ENCODE peak calls at places on chromosomes 12 and 14, in four cellular contexts. K, F, C and O are unnamed samples.

GRCh38 chr12:69987453-69988102 is 162.6 kb downstream of the MYRFL start:
- DNase-seq in K (no peak), F (peak), C (no peak), O (no peak)

GRCh38 chr12:114342651-114343050 is 63.3 kb downstream of the TBX5 start:
- DNase-seq in K (no peak), F (no peak), C (no peak), O (no peak)

GRCh38 chr14:96625436-96625945 is 123.3 kb downstream of the PAPOLA start:
- DNase-seq in K (no peak), F (no peak), C (no peak), O (no peak)

GRCh38 chr14:89422181-89422951 is 5.3 kb upstream of the FOXN3 start:
- DNase-seq in K (no peak), F (no peak), C (no peak), O (no peak)

GRCh38 chr12:97960741-97961608 is 498.4 kb downstream of the RMST start:
- DNase-seq in K (no peak), F (peak), C (no peak), O (no peak)

GRCh38 chr14:74867673-74868072 is 8.3 kb downstream of the PROX2 start:
- DNase-seq in K (no peak), F (no peak), C (no peak), O (no peak)

GRCh38 chr14:30349515-30349914 is 209.4 kb upstream of the G2E3 start:
- DNase-seq in K (no peak), F (no peak), C (no peak), O (no peak)

GRCh38 chr14:101823511-101824120 is 62.1 kb downstream of the PPP2R5C start:
- DNase-seq in K (no peak), F (no peak), C (no peak), O (no peak)

GRCh38 chr12:45336331-45336730 is 120.4 kb downstream of the ANO6 start:
- DNase-seq in K (no peak), F (peak), C (no peak), O (no peak)

GRCh38 chr12:113119980-113120669 is 15.4 kb downstream of the RASAL1 start:
- DNase-seq in K (no peak), F (no peak), C (no peak), O (peak)

GRCh38 chr12:121992059-121992879 is 29.4 kb upstream of the BCL7A start:
- DNase-seq in K (no peak), F (peak), C (no peak), O (peak)

GRCh38 chr12:123151679-123152454 is 977 bp upstream of the PITPNM2 start:
- DNase-seq in K (no peak), F (no peak), C (no peak), O (no peak)

GRCh38 chr14:91078095-91078737 is 17.8 kb upstream of the RPS6KA5 start:
- DNase-seq in K (no peak), F (no peak), C (no peak), O (no peak)

GRCh38 chr12:55043542-55043941 is 23.8 kb downstream of the NEUROD4 start:
- DNase-seq in K (no peak), F (no peak), C (no peak), O (no peak)

GRCh38 chr14:103562135-103562384 is 397 bp downstream of the BAG5 start:
- DNase-seq in K (no peak), F (no peak), C (no peak), O (no peak)

GRCh38 chr14:105255021-105255507 is 6.7 kb downstream of the BTBD6 start:
- DNase-seq in K (no peak), F (no peak), C (no peak), O (no peak)

GRCh38 chr12:5984873-5985272 is 39.8 kb upstream of the ANO2 start:
- DNase-seq in K (no peak), F (no peak), C (no peak), O (no peak)

GRCh38 chr12:79121486-79121885 is 256.9 kb downstream of the SYT1 start:
- DNase-seq in K (no peak), F (peak), C (no peak), O (no peak)

GRCh38 chr14:23097786-23098185 is 2.5 kb downstream of the C14orf119 start:
- DNase-seq in K (no peak), F (no peak), C (no peak), O (no peak)

GRCh38 chr14:70213721-70214282 is 25.1 kb upstream of the SLC8A3 start:
- DNase-seq in K (no peak), F (no peak), C (no peak), O (no peak)

GRCh38 chr12:100843061-100843460 is 48.5 kb downstream of the ANO4 start:
- DNase-seq in K (no peak), F (no peak), C (no peak), O (no peak)

GRCh38 chr14:21302013-21302857 is 22.4 kb downstream of the RPGRIP1 start:
- DNase-seq in K (no peak), F (no peak), C (no peak), O (no peak)

GRCh38 chr14:92712654-92713051 is 35.8 kb downstream of the LGMN start:
- DNase-seq in K (no peak), F (no peak), C (no peak), O (no peak)

GRCh38 chr12:89080797-89081470 is 271.4 kb downstream of the DUSP6 start:
- DNase-seq in K (no peak), F (peak), C (no peak), O (no peak)

GRCh38 chr12:124694846-124695497 is 127.6 kb upstream of the NCOR2 start:
- DNase-seq in K (no peak), F (peak), C (no peak), O (no peak)

GRCh38 chr12:26119391-26119981 is 5.4 kb downstream of the BHLHE41 start:
- DNase-seq in K (no peak), F (peak), C (no peak), O (no peak)

GRCh38 chr12:84772281-84772680 is 140.3 kb downstream of the SLC6A15 start:
- DNase-seq in K (no peak), F (no peak), C (no peak), O (no peak)

GRCh38 chr14:53501361-53502320 is 348.5 kb upstream of the DDHD1 start:
- DNase-seq in K (no peak), F (peak), C (no peak), O (no peak)

GRCh38 chr12:75479963-75480461 is 543 bp upstream of the GLIPR1 start:
- DNase-seq in K (no peak), F (peak), C (no peak), O (no peak)

GRCh38 chr12:52789637-52790426 is 6.1 kb downstream of the KRT3 start:
- DNase-seq in K (no peak), F (no peak), C (no peak), O (no peak)

GRCh38 chr12:75820848-75821578 is 210.6 kb downstream of the PHLDA1 start:
- DNase-seq in K (no peak), F (peak), C (no peak), O (no peak)

GRCh38 chr14:61438860-61439765 is 117.7 kb downstream of the PRKCH start:
- DNase-seq in K (no peak), F (peak), C (no peak), O (no peak)

GRCh38 chr12:70366581-70367267 is 634 bp downstream of the KCNMB4 start:
- DNase-seq in K (no peak), F (peak), C (peak), O (peak)

GRCh38 chr14:69317392-69317755 is 57.4 kb downstream of the GALNT16 start:
- DNase-seq in K (no peak), F (no peak), C (no peak), O (no peak)

GRCh38 chr14:36996133-36996856 is 176.1 kb downstream of the SLC25A21 start:
- DNase-seq in K (no peak), F (peak), C (no peak), O (no peak)

GRCh38 chr14:65866906-65867305 is 454.4 kb downstream of the FUT8 start:
- DNase-seq in K (no peak), F (no peak), C (no peak), O (no peak)

GRCh38 chr12:110114596-110114995 is 9.6 kb upstream of the IFT81 start:
- DNase-seq in K (no peak), F (no peak), C (no peak), O (no peak)

GRCh38 chr14:51828017-51828797 is 32.2 kb upstream of the GNG2 start:
- DNase-seq in K (no peak), F (peak), C (no peak), O (no peak)

GRCh38 chr14:77158175-77158908 is 16.8 kb upstream of the ZDHHC22 start:
- DNase-seq in K (no peak), F (peak), C (peak), O (peak)

GRCh38 chr14:66514206-66514605 is 6.3 kb downstream of the GPHN start:
- DNase-seq in K (no peak), F (peak), C (no peak), O (no peak)